ENCODE peak calls at places on chromosomes 2 and 18, in eight cellular contexts. W, D, P, U, F, G, K and C are unnamed samples.

GRCh38 chr2:239154971-239155805 is 245.6 kb downstream of the HDAC4 start:
- DNase-seq in W (no peak), D (no peak), P (no peak), U (no peak), F (no peak), G (peak; percentile 15), K (no peak), C (peak; percentile 77)

GRCh38 chr2:95054016-95054415 is 28.5 kb downstream of the MAL start:
- DNase-seq in W (no peak), D (no peak), P (no peak), U (no peak), F (no peak), G (no peak), K (no peak), C (no peak)

GRCh38 chr2:240644171-240644651 is 18.9 kb downstream of the GPR35 start:
- DNase-seq in W (no peak), D (peak; percentile 72), P (no peak), U (no peak), F (no peak), G (no peak), K (no peak), C (peak; percentile 79)

GRCh38 chr2:175414872-175415487 is 233.5 kb upstream of the ATP5MC3 start:
- DNase-seq in W (peak; percentile 50), D (no peak), P (peak; percentile 90), U (peak; percentile 57), F (peak; percentile 48), G (peak; percentile 29), K (no peak), C (peak; percentile 88)

GRCh38 chr2:97713296-97714083 is at the start of gene ZAP70:
- DNase-seq in W (no peak), D (no peak), P (no peak), U (no peak), F (no peak), G (no peak), K (no peak), C (peak; percentile 78)

GRCh38 chr2:130870161-130870485 is 33.4 kb downstream of the ARHGEF4 start:
- DNase-seq in W (no peak), D (no peak), P (no peak), U (no peak), F (no peak), G (no peak), K (no peak), C (no peak)

GRCh38 chr18:68083131-68083530 is 566.6 kb upstream of the DSEL start:
- DNase-seq in W (no peak), D (no peak), P (no peak), U (peak; percentile 65), F (no peak), G (no peak), K (no peak), C (no peak)

GRCh38 chr2:15084826-15085489 is 452.4 kb downstream of the LRATD1 start:
- DNase-seq in W (no peak), D (no peak), P (no peak), U (no peak), F (no peak), G (no peak), K (no peak), C (no peak)

GRCh38 chr2:197159681-197160211 is 150.8 kb downstream of the ANKRD44 start:
- DNase-seq in W (no peak), D (no peak), P (peak; percentile 42), U (peak; percentile 95), F (peak; percentile 28), G (no peak), K (no peak), C (no peak)

GRCh38 chr2:96638144-96639121 is at the start of gene KANSL3:
- DNase-seq in W (peak; percentile 91), D (peak; percentile 96), P (peak; percentile 97), U (peak; percentile 91), F (peak; percentile 66), G (peak; percentile 89), K (peak; percentile 88), C (peak; percentile 87)

GRCh38 chr2:96636772-96637171 is 1.3 kb downstream of the KANSL3 start:
- DNase-seq in W (peak; percentile 23), D (no peak), P (no peak), U (peak; percentile 44), F (no peak), G (peak; percentile 32), K (no peak), C (no peak)

GRCh38 chr2:96633641-96634040 is 4.5 kb downstream of the KANSL3 start:
- DNase-seq in W (no peak), D (no peak), P (no peak), U (no peak), F (no peak), G (no peak), K (no peak), C (no peak)

GRCh38 chr2:96642564-96643350 is at the start of gene FER1L5:
- DNase-seq in W (no peak), D (no peak), P (no peak), U (no peak), F (no peak), G (no peak), K (peak; percentile 52), C (no peak)

DNA sequence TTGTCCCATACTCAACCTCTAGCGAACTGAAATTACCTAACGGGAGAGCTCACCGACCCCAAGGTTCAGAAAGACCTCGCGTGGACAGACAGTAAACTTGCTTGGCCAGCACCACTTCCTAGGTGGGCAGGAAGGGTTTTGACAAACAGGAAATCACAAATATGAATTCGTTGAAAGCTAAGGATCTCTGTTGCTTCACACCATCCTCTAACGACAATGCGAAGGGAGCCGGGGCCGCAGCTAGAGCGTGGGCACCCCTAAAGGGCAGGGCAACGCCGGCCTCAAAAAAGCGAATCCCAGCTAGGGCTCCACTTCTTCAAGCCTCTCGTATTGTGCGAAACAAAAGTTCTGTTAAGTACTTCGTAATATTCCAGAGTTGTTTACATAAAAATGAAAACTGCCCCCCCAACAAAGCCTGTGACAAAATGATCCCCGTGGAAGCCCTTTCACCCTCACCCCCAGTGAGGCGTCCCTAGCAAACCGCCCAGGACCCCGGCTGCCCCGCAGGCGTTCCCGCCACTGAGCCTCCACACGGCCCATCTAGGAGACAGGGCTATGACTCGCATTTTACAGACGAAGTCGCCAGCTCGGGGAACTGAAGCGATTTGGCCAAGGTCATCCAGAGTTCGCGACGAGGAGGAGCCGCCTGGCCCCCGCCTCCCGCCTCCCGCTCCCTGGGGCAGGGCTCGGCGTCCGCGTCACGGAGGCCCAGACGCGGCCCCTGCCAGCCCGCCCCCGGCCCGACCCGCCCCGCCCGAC is 548 bp downstream of the KANSL3 start:
- DNase-seq in W (peak; percentile 90), D (peak; percentile 95), P (peak; percentile 95), U (peak; percentile 79), F (peak; percentile 47), G (peak; percentile 93), K (peak; percentile 78), C (peak; percentile 79)
- TF ChIP-seq POLR2A in W (peak; percentile 85), D (no peak), P (no peak), U (peak; percentile 58), F (no peak), G (peak; percentile 74), K (no peak), C (no peak)

GRCh38 chr18:37253424-37254255 is 312.0 kb downstream of the CELF4 start:
- DNase-seq in W (peak; percentile 31), D (no peak), P (no peak), U (no peak), F (peak; percentile 21), G (no peak), K (no peak), C (no peak)
- H3K4me3 ChIP-seq in W (peak overlapping the region; percentile 59), D (peak overlapping the region; percentile 51), P (no peak overlapping the region), U (peak overlapping the region; percentile 18), F (peak overlapping the region; percentile 66), G (peak overlapping the region; percentile 38), K (peak overlapping the region; percentile 21), C (no peak overlapping the region)

DNA sequence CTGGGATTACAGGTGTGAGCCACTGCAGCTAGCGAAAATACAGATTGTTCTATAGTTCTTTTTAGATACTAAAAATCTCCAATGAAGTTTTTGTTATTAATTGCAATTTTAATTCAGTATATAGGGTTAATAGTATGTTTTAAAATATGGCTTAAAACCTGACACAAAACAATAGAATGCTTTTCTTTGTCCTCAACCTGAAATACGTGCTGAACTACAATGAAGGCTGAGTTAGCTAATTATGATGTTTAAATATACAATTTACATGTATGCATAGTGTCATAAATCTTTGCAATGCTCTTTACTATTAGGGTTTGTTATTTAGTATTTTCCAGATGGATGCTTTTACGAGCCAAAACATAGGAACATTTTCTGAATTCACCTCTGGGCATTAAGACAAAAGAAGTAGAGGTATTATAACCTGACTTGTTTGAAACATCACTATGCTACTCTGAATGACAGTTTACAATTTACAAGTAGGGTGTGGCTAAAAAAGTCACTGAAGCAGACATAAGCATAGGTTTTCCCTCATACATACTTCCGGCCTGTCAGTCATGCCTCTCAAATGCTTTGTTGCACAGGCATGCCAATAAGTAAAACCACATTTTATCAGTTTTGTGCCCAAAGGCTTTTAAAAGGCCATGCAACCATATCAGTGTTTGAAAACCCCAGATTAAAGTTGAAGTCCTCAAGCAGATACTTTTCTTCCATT is 168.3 kb downstream of the OTX1 start:
- DNase-seq in W (no peak), D (no peak), P (no peak), U (no peak), F (no peak), G (no peak), K (no peak), C (no peak)
- TF ChIP-seq POLR2A in W (no peak), D (no peak), P (no peak), U (no peak), F (no peak), G (no peak), K (no peak), C (no peak)

GRCh38 chr2:161115605-161116097 is 44.6 kb upstream of the TANK start:
- DNase-seq in W (no peak), D (no peak), P (no peak), U (no peak), F (no peak), G (no peak), K (no peak), C (no peak)
- H3K4me3 ChIP-seq in W (no peak overlapping the region), D (no peak overlapping the region), P (no peak overlapping the region), U (no peak overlapping the region), F (no peak overlapping the region), G (no peak overlapping the region), K (no peak overlapping the region), C (no peak overlapping the region)